ENCODE peak calls at places on chromosomes 6 and 20, in nine cellular contexts. N is lower leg skin, S is uterus, R is right lobe of liver, D is esophagus muscularis mucosa, Z is spleen, U is breast epithelium, Y is heart left ventricle, A is testis. H is an unnamed sample.

GRCh38 chr20:23637282-23638221 is at the start of gene CST3:
- DNase-seq in U (peak; percentile 77), Z (peak; percentile 90), A (peak; percentile 94), R (peak; percentile 95), N (peak; percentile 90), S (peak; percentile 91), Y (peak; percentile 95), D (peak; percentile 96), H (peak; percentile 93)

GRCh38 chr6:24982231-24982630 is 46.5 kb upstream of the RIPOR2 start:
- DNase-seq in R (no peak), Z (no peak), S (no peak), U (no peak), Y (no peak), N (no peak), A (no peak), D (no peak), H (no peak)

GRCh38 chr6:44564906-44565524 is 177.5 kb downstream of the CDC5L start:
- DNase-seq in Z (peak; percentile 35), A (no peak), N (no peak), S (no peak), D (no peak), Y (no peak), R (no peak), U (no peak), H (no peak)

GRCh38 chr6:119129148-119129967 is 50.9 kb upstream of the FAM184A start:
- DNase-seq in Y (no peak), Z (no peak), R (no peak), N (no peak), U (no peak), D (peak; percentile 5), A (no peak), S (no peak), H (no peak)

GRCh38 chr20:40781340-40781916 is 92.4 kb upstream of the MAFB start:
- DNase-seq in S (no peak), D (no peak), N (no peak), Z (no peak), R (no peak), U (no peak), A (no peak), Y (no peak), H (no peak)

GRCh38 chr20:12466915-12467314 is 541.9 kb upstream of the SPTLC3 start:
- DNase-seq in Z (no peak), U (no peak), Y (no peak), S (no peak), R (no peak), A (no peak), D (no peak), N (no peak), H (no peak)

GRCh38 chr6:112691289-112691688 is 344.2 kb downstream of the RFPL4B start:
- DNase-seq in U (no peak), Z (no peak), A (no peak), D (no peak), Y (no peak), S (no peak), N (peak; percentile 43), R (no peak), H (no peak)

GRCh38 chr20:41293269-41294037 is 24.1 kb downstream of the ZHX3 start:
- DNase-seq in A (peak; percentile 28), N (no peak), Z (no peak), S (no peak), R (no peak), U (no peak), D (no peak), Y (peak; percentile 35), H (no peak)

GRCh38 chr6:63882208-63882607 is 246.6 kb downstream of the PHF3 start:
- DNase-seq in N (no peak), Y (no peak), S (no peak), R (no peak), U (no peak), A (no peak), D (no peak), Z (no peak), H (no peak)

GRCh38 chr6:140485740-140486467 is 1111.5 kb upstream of the CITED2 start:
- DNase-seq in N (no peak), S (peak; percentile 47), A (no peak), R (no peak), Y (peak; percentile 37), D (no peak), U (peak; percentile 57), Z (no peak), H (peak; percentile 42)

GRCh38 chr6:45590225-45590624 is 212.5 kb upstream of the SUPT3H start:
- DNase-seq in A (no peak), Y (no peak), Z (no peak), R (no peak), U (no peak), N (no peak), D (peak; percentile 75), S (no peak), H (no peak)

GRCh38 chr6:16518265-16518664 is 243.0 kb downstream of the ATXN1 start:
- DNase-seq in N (no peak), U (no peak), A (no peak), Y (no peak), S (no peak), Z (no peak), D (no peak), R (no peak), H (no peak)

GRCh38 chr6:31407699-31408098 is 4.3 kb downstream of the MICA start:
- DNase-seq in Z (no peak), N (no peak), S (no peak), D (no peak), A (no peak), Y (no peak), U (no peak), R (no peak), H (no peak)

DNA sequence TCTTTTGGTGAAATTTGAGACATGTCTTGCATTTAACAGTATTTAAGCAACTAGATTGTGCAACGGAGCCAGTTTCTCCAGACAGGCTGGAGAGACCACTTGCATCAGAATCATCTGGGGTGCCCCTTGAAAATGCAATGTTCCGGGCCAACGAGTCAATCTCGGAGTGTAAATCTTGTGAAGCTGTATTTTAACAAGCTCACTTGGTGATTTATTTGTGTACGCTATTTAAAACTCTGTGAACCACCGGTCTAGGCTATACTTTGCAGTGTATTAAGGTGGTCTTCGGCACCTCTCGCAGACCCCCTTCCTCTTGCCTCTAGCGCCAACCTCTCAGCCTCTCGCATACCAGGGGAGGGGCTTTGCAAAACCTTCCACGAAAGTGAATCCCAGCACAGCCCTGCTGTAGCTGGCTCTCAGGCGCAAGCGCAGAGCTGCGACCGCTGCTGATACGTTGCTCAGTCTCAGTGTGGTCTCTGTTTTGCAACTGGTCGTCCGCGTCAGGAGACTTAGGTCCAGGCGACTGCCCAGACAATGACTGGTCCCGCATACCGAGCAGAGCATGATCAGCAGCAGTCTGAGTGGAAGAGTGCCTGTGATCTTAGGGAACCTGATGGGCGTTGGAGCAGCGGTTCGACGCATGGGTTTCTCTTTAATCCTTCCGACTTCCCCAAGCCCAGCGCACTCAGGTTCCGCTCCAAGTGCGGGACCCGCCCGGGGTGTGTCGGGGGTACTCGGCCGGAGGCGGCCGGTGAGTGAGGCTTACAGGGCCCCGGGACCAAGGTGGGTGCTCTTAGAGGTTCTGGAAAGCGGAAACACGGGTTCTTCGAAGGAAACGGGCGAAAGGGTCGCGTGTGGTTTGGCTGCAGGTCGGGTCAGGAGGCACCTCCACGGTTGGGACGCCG is at the start of gene ZNF391:
- DNase-seq in R (peak; percentile 61), A (peak; percentile 92), D (no peak), Z (peak; percentile 91), S (peak; percentile 66), Y (peak; percentile 83), U (peak; percentile 31), N (peak; percentile 62), H (peak; percentile 56)
- TF ChIP-seq POLR2A in R (no peak), A (no peak), D (no peak), Z (no peak), S (peak; percentile 31), Y (peak; percentile 56), U (no peak), N (no peak), H (no peak)

DNA sequence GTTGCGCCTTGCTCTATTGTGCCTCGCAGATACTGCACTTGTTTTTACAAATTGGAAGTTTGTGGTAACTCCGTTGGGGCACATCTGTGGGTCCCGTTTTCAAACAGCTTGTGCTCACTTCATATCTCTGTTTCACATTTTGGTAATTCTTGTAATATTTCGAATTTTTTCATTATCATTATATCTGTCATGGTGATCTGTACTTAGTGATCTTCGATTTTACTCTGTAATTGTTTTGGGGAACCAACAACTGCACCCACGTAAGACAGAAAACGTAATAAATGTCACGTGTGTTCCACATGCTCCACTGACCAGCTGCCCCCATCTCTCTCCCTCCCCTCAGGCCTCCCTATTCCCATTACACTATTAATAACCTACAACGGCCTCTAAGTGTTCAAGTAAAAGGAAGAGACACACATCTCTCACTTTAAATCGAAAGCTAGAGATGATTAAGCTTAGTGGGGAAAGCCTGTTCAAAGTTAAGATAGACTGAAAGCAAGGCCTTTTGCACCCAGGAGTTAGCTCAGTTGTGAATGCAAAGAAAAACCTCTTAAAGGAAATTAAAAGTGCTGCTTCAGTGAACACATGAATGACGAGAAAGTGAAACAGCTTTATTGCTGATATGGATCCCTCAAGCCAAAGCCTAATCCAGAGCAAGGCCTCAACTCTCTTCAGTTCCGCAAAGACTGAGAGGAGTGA is 26.9 kb downstream of the TTLL2 start:
- DNase-seq in Z (no peak), N (no peak), Y (no peak), A (no peak), R (no peak), U (no peak), S (no peak), D (no peak), H (no peak)
- H3K4me3 ChIP-seq in Z (peak overlapping the region; percentile 50), N (no peak overlapping the region), Y (peak overlapping the region; percentile 52), A (no peak overlapping the region), R (no peak overlapping the region), U (peak overlapping the region; percentile 65), S (peak overlapping the region; percentile 35), D (peak overlapping the region; percentile 62), H (no peak overlapping the region)

GRCh38 chr6:26292709-26293108 is 72.3 kb upstream of the BTN3A2 start:
- DNase-seq in S (no peak), Z (no peak), D (no peak), A (no peak), Y (no peak), U (no peak), R (no peak), N (no peak), H (no peak)

GRCh38 chr6:26296556-26296856 is 68.5 kb upstream of the BTN3A2 start:
- DNase-seq in U (no peak), Z (no peak), A (no peak), Y (no peak), R (no peak), S (no peak), D (no peak), N (no peak), H (no peak)

GRCh38 chr6:26295691-26296555 is 69.1 kb upstream of the BTN3A2 start:
- DNase-seq in S (no peak), D (no peak), R (no peak), Z (no peak), Y (no peak), A (no peak), N (no peak), U (no peak), H (no peak)

GRCh38 chr6:26296857-26297648 is 67.9 kb upstream of the BTN3A2 start:
- DNase-seq in U (no peak), A (no peak), N (no peak), S (no peak), Y (no peak), Z (no peak), D (no peak), R (no peak), H (no peak)

GRCh38 chr6:26294276-26294675 is 70.7 kb upstream of the BTN3A2 start:
- DNase-seq in N (no peak), R (no peak), D (no peak), A (no peak), Y (no peak), Z (no peak), U (no peak), S (no peak), H (no peak)
- TF ChIP-seq POLR2A in N (no peak), R (no peak), D (no peak), A (no peak), Y (no peak), Z (no peak), U (no peak), S (no peak), H (no peak)

GRCh38 chr6:22632561-22632960 is 63.2 kb downstream of the HDGFL1 start:
- DNase-seq in U (no peak), S (no peak), R (no peak), Y (no peak), Z (no peak), A (no peak), D (no peak), N (no peak), H (no peak)
- H3K4me3 ChIP-seq in U (no peak overlapping the region), S (no peak overlapping the region), R (no peak overlapping the region), Y (no peak overlapping the region), Z (no peak overlapping the region), A (no peak overlapping the region), D (no peak overlapping the region), N (no peak overlapping the region), H (no peak overlapping the region)